ENCODE peak calls at places on chromosomes 11 and 22, in four cellular contexts. W, G, D and P are unnamed samples.

GRCh38 chr11:87203907-87204602 is 166.3 kb downstream of the TMEM135 start:
- DNase-seq in W (no peak), G (no peak), D (peak), P (no peak)

GRCh38 chr11:50088231-50088630 is 55.6 kb downstream of the OR4C45 start:
- DNase-seq in G (no peak), W (no peak), D (no peak), P (no peak)

GRCh38 chr11:112440518-112440917 is 179.9 kb upstream of the PLET1 start:
- DNase-seq in G (no peak), D (no peak), W (no peak), P (peak)

GRCh38 chr11:116786966-116787365 is 857 bp downstream of the ZPR1 start:
- DNase-seq in D (no peak), G (no peak), W (no peak), P (no peak)

GRCh38 chr22:30824711-30825110 is 130.0 kb downstream of the OSBP2 start:
- DNase-seq in W (peak), G (no peak), D (no peak), P (no peak)

GRCh38 chr11:76625787-76626186 is 44.8 kb downstream of the LRRC32 start:
- DNase-seq in W (no peak), G (no peak), D (no peak), P (peak)

GRCh38 chr11:7672960-7673723 is at the start of gene CYB5R2:
- DNase-seq in D (no peak), W (peak), G (peak), P (peak)

GRCh38 chr11:65640483-65641207 is 2.7 kb downstream of the SIPA1 start:
- DNase-seq in W (no peak), D (no peak), G (no peak), P (no peak)

GRCh38 chr11:75024764-75025211 is 36.1 kb downstream of the NEU3 start:
- DNase-seq in D (no peak), W (no peak), G (peak), P (no peak)

DNA sequence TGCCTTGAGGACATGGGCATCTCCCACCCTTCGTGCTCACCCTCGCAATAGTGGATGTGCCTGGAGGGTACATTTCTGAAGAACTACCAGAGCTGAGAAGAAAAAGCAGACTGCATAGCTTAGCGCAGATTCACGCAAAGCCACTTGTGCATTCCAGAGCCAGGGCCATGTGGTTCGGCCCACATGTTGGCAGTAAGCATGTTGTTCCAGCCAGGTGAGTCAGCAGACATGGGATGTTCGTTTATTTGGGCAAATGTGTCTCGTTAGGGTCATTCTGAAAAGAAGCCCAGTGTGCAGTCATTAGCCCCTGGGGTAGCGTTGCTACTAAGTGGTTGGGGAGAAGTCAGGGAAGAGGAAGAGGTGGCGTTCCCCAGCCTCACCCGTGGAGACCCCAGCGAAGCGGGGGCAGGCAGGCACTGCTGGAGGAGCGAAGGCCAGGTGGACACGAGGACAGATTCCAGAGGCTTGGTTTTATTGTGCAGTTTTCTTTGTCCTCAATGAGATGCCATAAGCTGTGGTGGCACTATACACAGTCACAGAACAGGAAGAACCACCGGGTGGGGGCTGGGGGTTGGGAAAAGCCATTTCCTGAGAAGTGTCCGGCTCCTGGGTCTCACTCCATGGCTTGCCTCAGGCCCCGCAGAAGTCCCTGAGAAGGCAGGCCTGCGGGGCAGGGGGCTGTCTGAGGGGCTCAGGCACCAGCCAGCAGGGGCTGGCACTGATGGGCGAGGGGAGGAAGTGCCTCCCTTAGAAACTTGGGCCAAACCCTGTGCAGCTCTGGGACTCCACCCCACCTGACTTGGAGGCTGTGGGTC is 5.0 kb downstream of the THY1 start:
- DNase-seq in W (no peak), G (peak), D (no peak), P (no peak)
- TF ChIP-seq RAD21 in W (no peak), G (no peak), D (no peak), P (no peak)

GRCh38 chr11:368414-369335 is 624 bp upstream of the B4GALNT4 start:
- DNase-seq in G (peak), D (peak), W (no peak), P (peak)
- H3K4me3 ChIP-seq in G (peak), D (peak), W (peak), P (peak)

GRCh38 chr11:122120096-122120495 is 4.1 kb upstream of the BLID start:
- DNase-seq in D (no peak), G (no peak), W (no peak), P (no peak)

GRCh38 chr11:122113836-122114235 is 2.2 kb downstream of the BLID start:
- DNase-seq in G (no peak), W (no peak), D (no peak), P (no peak)

GRCh38 chr11:122116591-122116990 is 576 bp upstream of the BLID start:
- DNase-seq in D (no peak), G (no peak), W (no peak), P (no peak)

GRCh38 chr11:122114976-122115375 is 1.0 kb downstream of the BLID start:
- DNase-seq in W (no peak), D (no peak), G (no peak), P (no peak)

GRCh38 chr11:122115520-122116343 is at the start of gene BLID:
- DNase-seq in G (no peak), D (peak), W (peak), P (no peak)
- TF ChIP-seq JUN in G (no peak), D (no peak), W (no peak), P (no peak)

DNA sequence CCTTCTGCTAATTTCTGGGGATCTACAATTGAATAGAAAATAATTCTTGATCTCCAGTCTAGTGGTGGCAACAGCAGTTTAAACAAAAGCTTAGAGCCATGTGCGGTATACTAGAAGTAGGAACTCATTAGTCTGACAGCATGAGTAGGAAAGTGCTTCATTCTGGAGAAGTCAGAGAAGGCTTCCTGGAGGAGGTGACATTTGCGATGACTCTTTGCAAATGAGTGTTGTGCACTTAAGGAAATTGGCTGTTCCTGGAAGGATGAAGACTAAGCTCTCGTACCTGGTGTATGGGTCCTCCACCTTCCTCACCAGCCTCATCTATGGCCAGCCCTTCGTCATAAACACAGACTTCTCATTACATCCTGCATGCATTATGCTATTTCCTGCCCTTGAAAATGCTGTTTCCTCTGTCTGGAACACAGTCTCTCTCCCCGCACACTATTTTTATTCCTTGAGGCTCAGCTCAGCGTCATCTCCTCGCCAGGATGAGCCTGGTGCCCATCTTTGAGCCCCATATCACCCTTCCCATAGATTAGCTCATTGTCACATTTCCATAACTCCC is 132.9 kb downstream of the PKNOX2 start:
- DNase-seq in W (no peak), G (no peak), D (no peak), P (no peak)
- TF ChIP-seq RAD21 in W (no peak), G (no peak), D (no peak), P (no peak)

GRCh38 chr22:25656724-25657123 is 85.3 kb upstream of the MYO18B start:
- DNase-seq in G (no peak), W (no peak), D (no peak), P (no peak)
- H3K4me3 ChIP-seq in G (no peak), W (no peak), D (no peak), P (no peak)

GRCh38 chr11:69666752-69667536 is 8.2 kb downstream of the LTO1 start:
- DNase-seq in D (no peak), W (no peak), G (no peak), P (no peak)
- TF ChIP-seq JUN in D (no peak), W (no peak), G (no peak), P (no peak)

GRCh38 chr22:17997456-17997855 is 26.9 kb downstream of the MICAL3 start:
- DNase-seq in G (no peak), W (no peak), D (no peak), P (peak)
- TF ChIP-seq RAD21 in G (no peak), W (no peak), D (no peak), P (no peak)